ENCODE peak calls at places on chromosomes 2 and 18, in ten cellular contexts. L is thoracic aorta, R is neural progenitor cell, H is BE2C, J is AG04450, C is heart right ventricle, T is fibroblast of lung, V is HAP-1, K is DND-41, A is spleen. N is an unnamed sample.

GRCh38 chr2:211391206-211391605 is 834.8 kb downstream of the CPS1 start:
- DNase-seq in J (no peak), H (peak; percentile 31), A (no peak), T (no peak), R (peak; percentile 67), K (no peak), L (no peak), C (no peak), V (no peak), N (no peak)

GRCh38 chr18:9712130-9712577 is 4.1 kb downstream of the RAB31 start:
- DNase-seq in R (no peak), J (no peak), K (no peak), T (no peak), L (no peak), V (no peak), H (no peak), C (no peak), A (no peak), N (no peak)

GRCh38 chr2:23719721-23720120 is 207.2 kb downstream of the ATAD2B start:
- DNase-seq in J (no peak), A (no peak), H (no peak), V (no peak), R (no peak), K (no peak), C (no peak), T (no peak), L (no peak), N (no peak)

GRCh38 chr2:152743004-152743403 is 24.6 kb downstream of the ARL6IP6 start:
- DNase-seq in J (no peak), C (no peak), T (no peak), R (no peak), K (no peak), H (no peak), A (no peak), V (peak; percentile 11), L (no peak), N (no peak)

GRCh38 chr2:31337860-31338259 is 76.7 kb downstream of the XDH start:
- DNase-seq in K (no peak), H (no peak), T (peak; percentile 93), C (no peak), R (no peak), V (no peak), L (no peak), A (no peak), J (peak; percentile 70), N (peak; percentile 89)

GRCh38 chr18:77102246-77103040 is 30.1 kb downstream of the MBP start:
- DNase-seq in K (no peak), L (no peak), C (no peak), H (no peak), T (peak; percentile 90), R (no peak), J (peak; percentile 71), V (no peak), A (no peak), N (peak; percentile 85)

GRCh38 chr18:10794771-10795170 is 268.9 kb downstream of the NAPG start:
- DNase-seq in R (no peak), T (no peak), H (no peak), K (no peak), A (no peak), V (no peak), L (no peak), J (no peak), C (no peak), N (no peak)

GRCh38 chr2:1874101-1874865 is 130.0 kb upstream of the PXDN start:
- DNase-seq in V (no peak), J (no peak), R (no peak), T (no peak), K (no peak), L (no peak), A (no peak), H (no peak), C (no peak), N (no peak)

GRCh38 chr18:524496-524895 is 24.0 kb upstream of the COLEC12 start:
- DNase-seq in C (no peak), T (peak; percentile 86), V (no peak), K (no peak), J (peak; percentile 49), L (no peak), A (no peak), H (no peak), R (no peak), N (peak; percentile 62)

GRCh38 chr2:188897096-188897495 is 77.1 kb upstream of the COL3A1 start:
- DNase-seq in J (peak; percentile 8), C (peak; percentile 9), L (no peak), V (no peak), R (no peak), H (no peak), A (no peak), T (peak; percentile 69), K (no peak), N (peak; percentile 46)

GRCh38 chr2:171008550-171009205 is 79.6 kb downstream of the GORASP2 start:
- DNase-seq in R (no peak), A (no peak), V (no peak), K (no peak), C (no peak), H (no peak), T (no peak), J (no peak), L (no peak), N (no peak)

GRCh38 chr2:127254386-127254981 is 34.4 kb upstream of the CYP27C1 start:
- DNase-seq in V (no peak), L (no peak), H (no peak), R (no peak), A (no peak), K (no peak), J (no peak), T (peak; percentile 73), C (no peak), N (peak; percentile 14)

GRCh38 chr2:70099270-70099669 is 12.0 kb downstream of the PCBP1 start:
- DNase-seq in T (no peak), C (no peak), K (no peak), L (no peak), A (no peak), H (no peak), J (no peak), R (no peak), V (no peak), N (no peak)

GRCh38 chr2:70101174-70101573 is 13.9 kb downstream of the PCBP1 start:
- DNase-seq in T (no peak), R (no peak), A (no peak), V (no peak), H (no peak), C (no peak), L (no peak), J (no peak), K (no peak), N (no peak)

GRCh38 chr2:70104231-70105111 is 17.2 kb downstream of the PCBP1 start:
- DNase-seq in J (peak; percentile 34), A (no peak), K (no peak), H (no peak), L (no peak), V (no peak), T (peak; percentile 60), R (no peak), C (peak; percentile 56), N (peak; percentile 63)

GRCh38 chr2:70098032-70098431 is 10.8 kb downstream of the PCBP1 start:
- DNase-seq in T (no peak), A (no peak), C (no peak), L (no peak), K (no peak), H (no peak), J (no peak), R (no peak), V (no peak), N (no peak)

GRCh38 chr2:70103531-70104061 is 16.3 kb downstream of the PCBP1 start:
- DNase-seq in H (no peak), A (no peak), V (peak; percentile 87), T (no peak), R (no peak), C (no peak), K (no peak), J (no peak), L (no peak), N (no peak)
- H3K4me3 ChIP-seq in H (no peak overlapping the region), A (no peak overlapping the region), V (no peak overlapping the region), T (no peak overlapping the region), R (no peak overlapping the region), C (no peak overlapping the region), K (no peak overlapping the region), J (no peak overlapping the region), L (no peak overlapping the region), N (no peak overlapping the region)

DNA sequence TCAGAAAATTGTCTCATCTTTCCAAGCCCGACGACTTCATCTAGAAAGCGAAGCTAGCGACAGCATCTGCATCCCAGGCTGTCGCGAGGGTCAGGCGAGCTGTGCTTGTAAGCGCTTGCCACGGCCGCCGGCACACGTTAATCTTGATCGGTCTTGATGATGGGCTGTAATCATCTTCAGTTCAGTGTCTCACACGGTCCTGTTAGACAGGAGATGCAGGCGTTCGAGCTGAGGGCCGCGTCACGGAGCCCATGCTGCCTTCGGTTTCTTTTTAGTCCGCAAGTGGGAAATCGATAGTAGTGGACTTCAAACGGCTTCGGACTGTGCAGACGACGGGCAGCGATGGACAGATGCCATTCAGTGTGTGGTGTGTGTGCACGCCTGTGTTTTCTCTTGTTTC is 43.6 kb downstream of the ADI1 start:
- DNase-seq in V (no peak), A (peak; percentile 59), L (no peak), K (no peak), J (no peak), T (no peak), C (no peak), H (no peak), R (no peak), N (no peak)
- H3K4me3 ChIP-seq in V (no peak overlapping the region), A (no peak overlapping the region), L (no peak overlapping the region), K (no peak overlapping the region), J (no peak overlapping the region), T (no peak overlapping the region), C (no peak overlapping the region), H (no peak overlapping the region), R (no peak overlapping the region), N (no peak overlapping the region)

DNA sequence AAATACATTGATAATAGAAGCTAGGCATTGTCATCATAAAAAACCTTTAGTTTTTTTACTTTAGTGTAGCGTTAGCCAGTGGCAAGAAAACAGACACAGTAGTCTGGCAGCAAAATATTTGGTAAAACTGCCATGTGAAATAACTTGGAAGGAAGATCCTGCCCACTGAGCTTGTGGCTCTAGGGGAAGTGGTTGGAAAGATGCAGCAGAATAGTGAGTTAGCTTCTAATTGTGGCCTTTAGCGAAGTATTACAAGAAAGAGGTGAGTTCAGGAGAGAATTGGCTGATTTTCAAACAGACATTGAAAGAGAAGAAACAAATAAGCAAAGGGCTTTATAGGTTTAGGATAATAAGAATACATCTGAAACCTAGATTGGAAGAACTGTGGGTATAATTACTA is 1887.8 kb upstream of the CELF4 start:
- DNase-seq in H (no peak), A (no peak), L (no peak), K (no peak), R (no peak), T (peak; percentile 11), J (no peak), V (no peak), C (no peak), N (no peak)
- H3K4me3 ChIP-seq in H (no peak overlapping the region), A (no peak overlapping the region), L (no peak overlapping the region), K (no peak overlapping the region), R (no peak overlapping the region), T (no peak overlapping the region), J (no peak overlapping the region), V (no peak overlapping the region), C (no peak overlapping the region), N (no peak overlapping the region)

DNA sequence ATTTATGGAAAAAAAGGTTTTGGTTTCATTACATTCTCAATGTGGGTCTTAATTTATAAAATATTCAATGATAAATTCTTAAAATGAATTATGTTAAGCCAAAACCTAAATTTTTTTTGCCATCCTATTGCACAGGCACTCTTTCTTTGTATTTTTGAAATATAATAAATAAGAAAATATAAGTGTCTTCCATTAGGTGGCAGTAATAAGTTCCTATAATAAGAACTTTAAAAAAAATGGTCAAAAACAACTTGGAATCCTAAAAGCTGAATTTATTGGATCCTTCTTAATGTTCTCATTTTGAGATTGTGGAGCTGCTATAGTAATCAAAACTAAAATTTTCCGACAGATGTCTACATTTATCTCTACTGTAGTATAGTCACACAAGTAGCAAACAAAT is 5.7 kb downstream of the CALCRL start:
- DNase-seq in L (no peak), H (no peak), K (no peak), J (no peak), V (peak; percentile 4), C (no peak), T (no peak), R (no peak), A (no peak), N (no peak)
- H3K4me3 ChIP-seq in L (no peak overlapping the region), H (no peak overlapping the region), K (no peak overlapping the region), J (no peak overlapping the region), V (no peak overlapping the region), C (peak overlapping the region; percentile 58), T (no peak overlapping the region), R (no peak overlapping the region), A (no peak overlapping the region), N (no peak overlapping the region)

N was measured in foreskin fibroblast.